ENCODE peak calls at places on chromosome 21, in four cellular contexts. A, J, B and T are unnamed samples.

GRCh38 chr21:29190920-29191319 is 60.5 kb downstream of the MAP3K7CL start:
- DNase-seq in A (peak; percentile 87), J (no peak), B (no peak), T (no peak)

GRCh38 chr21:44464351-44464750 is 9.0 kb downstream of the LRRC3 start:
- DNase-seq in A (no peak), J (no peak), B (no peak), T (no peak)

GRCh38 chr21:38170283-38170682 is 86.5 kb upstream of the KCNJ15 start:
- DNase-seq in A (peak; percentile 73), J (no peak), B (no peak), T (peak; percentile 62)

GRCh38 chr21:45513003-45513706 is 29.1 kb downstream of the SLC19A1 start:
- DNase-seq in A (no peak), J (peak; percentile 10), B (no peak), T (peak; percentile 11)

GRCh38 chr21:16974060-16974459 is 538.8 kb upstream of the CXADR start:
- DNase-seq in A (no peak), J (no peak), B (no peak), T (no peak)

GRCh38 chr21:27814226-27814625 is 847.3 kb upstream of the ADAMTS5 start:
- DNase-seq in A (no peak), J (no peak), B (no peak), T (no peak)

GRCh38 chr21:16870116-16870515 is 642.7 kb upstream of the CXADR start:
- DNase-seq in A (peak; percentile 72), J (no peak), B (no peak), T (peak; percentile 31)

GRCh38 chr21:25689226-25689625 is 45.5 kb downstream of the ATP5PF start:
- DNase-seq in A (peak; percentile 10), J (no peak), B (no peak), T (no peak)

GRCh38 chr21:22710725-22711124 is 1712.5 kb downstream of the NCAM2 start:
- DNase-seq in A (no peak), J (no peak), B (no peak), T (no peak)

GRCh38 chr21:25313891-25314646 is 293.2 kb downstream of the MRPL39 start:
- DNase-seq in A (peak; percentile 66), J (no peak), B (no peak), T (no peak)

GRCh38 chr21:39667353-39667891 is 54.7 kb downstream of the B3GALT5 start:
- DNase-seq in A (no peak), J (no peak), B (no peak), T (no peak)

GRCh38 chr21:26719750-26720149 is 125.5 kb downstream of the ADAMTS1 start:
- DNase-seq in A (no peak), J (peak; percentile 46), B (no peak), T (no peak)

GRCh38 chr21:46295996-46296752 is 10.0 kb downstream of the YBEY start:
- DNase-seq in A (peak; percentile 94), J (peak; percentile 88), B (no peak), T (no peak)

GRCh38 chr21:17853393-17854275 is 34.5 kb upstream of the C21orf91 start:
- DNase-seq in A (no peak), J (no peak), B (no peak), T (no peak)

GRCh38 chr21:46069166-46069565 is 28.7 kb upstream of the COL6A2 start:
- DNase-seq in A (no peak), J (no peak), B (no peak), T (no peak)

GRCh38 chr21:44374601-44375280 is 21.3 kb downstream of the TRPM2 start:
- DNase-seq in A (no peak), J (no peak), B (no peak), T (no peak)

GRCh38 chr21:26969971-26970725 is 3.3 kb upstream of the ADAMTS5 start:
- DNase-seq in A (peak; percentile 20), J (no peak), B (no peak), T (no peak)

GRCh38 chr21:22409571-22409970 is 1411.4 kb downstream of the NCAM2 start:
- DNase-seq in A (no peak), J (no peak), B (no peak), T (no peak)

GRCh38 chr21:43352138-43352537 is 74.8 kb downstream of the SIK1 start:
- DNase-seq in A (no peak), J (no peak), B (no peak), T (no peak)

GRCh38 chr21:18832950-18833349 is 429.4 kb upstream of the TMPRSS15 start:
- DNase-seq in A (no peak), J (no peak), B (no peak), T (peak; percentile 74)

GRCh38 chr21:34576043-34576466 is 38.9 kb downstream of the RCAN1 start:
- DNase-seq in A (peak; percentile 62), J (peak; percentile 47), B (no peak), T (peak; percentile 95)

GRCh38 chr21:14981246-14981645 is 83.6 kb downstream of the NRIP1 start:
- DNase-seq in A (no peak), J (no peak), B (no peak), T (no peak)
- TF ChIP-seq CTCF in A (no peak), J (no peak), B (no peak), T (no peak)

GRCh38 chr21:41407541-41408460 is 18.2 kb upstream of the MX1 start:
- DNase-seq in A (no peak), J (no peak), B (no peak), T (no peak)

GRCh38 chr21:41410767-41411448 is 15.1 kb upstream of the MX1 start:
- DNase-seq in A (no peak), J (no peak), B (no peak), T (no peak)

GRCh38 chr21:41406340-41406739 is 19.7 kb upstream of the MX1 start:
- DNase-seq in A (no peak), J (no peak), B (no peak), T (no peak)

GRCh38 chr21:41410361-41410760 is 15.7 kb upstream of the MX1 start:
- DNase-seq in A (no peak), J (no peak), B (no peak), T (no peak)

GRCh38 chr21:41411449-41412089 is 14.5 kb upstream of the MX1 start:
- DNase-seq in A (peak; percentile 14), J (peak; percentile 43), B (no peak), T (peak; percentile 28)
- TF ChIP-seq CTCF in A (peak; percentile 27), J (peak; percentile 28), B (peak; percentile 20), T (peak; percentile 35)

GRCh38 chr21:36554411-36555157 is 74.7 kb upstream of the CLDN14 start:
- DNase-seq in A (no peak), J (no peak), B (no peak), T (no peak)
- TF ChIP-seq CTCF in A (no peak), J (no peak), B (no peak), T (no peak)

DNA sequence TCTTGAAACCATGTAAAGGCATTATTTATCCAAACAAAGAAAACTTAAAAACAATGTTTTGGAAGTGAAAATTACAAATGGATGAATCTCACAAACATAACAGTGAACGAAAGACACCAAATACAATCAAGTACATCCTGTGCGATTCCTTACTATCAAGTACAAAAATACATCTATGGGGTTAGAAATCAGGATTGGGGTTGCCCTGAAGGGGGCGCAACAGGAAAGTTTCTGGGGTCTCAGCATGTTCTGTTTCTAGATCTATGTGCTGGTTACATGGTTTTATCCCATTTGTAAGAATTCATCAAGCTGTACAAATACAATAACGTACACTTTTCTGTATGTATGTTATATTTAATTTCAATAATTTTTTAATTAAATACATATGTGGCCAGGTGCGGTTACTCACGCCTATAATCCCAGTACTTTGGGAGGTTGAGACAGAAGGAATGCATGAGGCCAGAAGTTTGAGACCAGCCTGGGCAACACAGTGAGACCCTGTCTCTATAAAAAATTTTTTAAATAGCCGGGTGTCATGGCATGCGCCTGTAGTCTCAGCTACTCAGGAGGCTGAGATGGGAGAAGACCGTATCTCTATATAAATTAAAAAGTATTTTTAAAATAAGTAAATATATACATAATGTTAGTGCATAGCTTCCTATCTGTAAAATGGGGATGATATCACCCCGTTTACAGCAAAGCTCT is 121.5 kb upstream of the SOD1 start:
- DNase-seq in A (no peak), J (no peak), B (no peak), T (no peak)
- TF ChIP-seq CTCF in A (no peak), J (no peak), B (peak; percentile 27), T (no peak)

GRCh38 chr21:36727886-36728285 is 29.0 kb downstream of the SIM2 start:
- DNase-seq in A (no peak), J (no peak), B (no peak), T (no peak)
- TF ChIP-seq CTCF in A (no peak), J (no peak), B (no peak), T (no peak)

GRCh38 chr21:31873275-31873695 is 465 bp downstream of the HUNK start:
- DNase-seq in A (no peak), J (peak; percentile 23), B (no peak), T (no peak)

GRCh38 chr21:31872452-31873274 is at the start of gene HUNK:
- DNase-seq in A (peak; percentile 17), J (peak; percentile 15), B (peak; percentile 16), T (no peak)

GRCh38 chr21:31873696-31874599 is 1.1 kb downstream of the HUNK start:
- DNase-seq in A (no peak), J (peak; percentile 60), B (peak; percentile 22), T (no peak)

GRCh38 chr21:31875424-31876097 is 2.7 kb downstream of the HUNK start:
- DNase-seq in A (no peak), J (no peak), B (no peak), T (no peak)

GRCh38 chr21:31874817-31875216 is 2.0 kb downstream of the HUNK start:
- DNase-seq in A (no peak), J (no peak), B (no peak), T (no peak)
- TF ChIP-seq CTCF in A (no peak), J (no peak), B (no peak), T (no peak)

DNA sequence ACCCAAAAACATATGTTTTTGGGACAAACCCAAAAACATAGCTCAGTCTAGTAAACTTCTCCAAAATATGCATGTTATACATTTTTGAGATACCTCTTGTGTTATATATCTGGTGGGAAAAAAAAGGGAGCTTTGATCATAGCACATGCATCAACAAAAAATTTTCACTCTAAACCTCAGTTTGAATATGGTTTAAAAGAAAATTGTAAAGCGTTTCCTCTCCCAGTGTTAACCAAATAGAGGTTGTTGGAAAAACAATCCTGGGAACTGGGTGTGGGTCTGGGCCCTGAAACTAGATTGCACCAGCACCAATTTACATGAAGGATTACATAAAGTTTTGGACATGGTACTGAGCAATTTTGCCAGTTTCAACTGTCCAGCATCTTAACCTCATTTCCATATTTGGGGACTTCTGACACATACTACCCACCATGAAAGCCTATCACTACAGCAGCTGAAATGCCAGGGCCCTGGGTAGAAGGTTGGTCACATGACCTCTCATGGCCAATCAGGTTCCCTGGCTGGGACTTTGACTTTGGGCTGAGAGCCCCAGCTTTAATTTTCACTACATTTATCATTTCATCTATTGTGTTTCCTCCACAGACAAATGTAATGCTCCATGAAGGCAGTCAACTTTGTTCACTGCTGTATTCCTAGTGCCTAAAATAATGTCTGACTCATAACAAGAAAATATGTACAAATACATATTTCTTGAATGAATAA is 150.7 kb downstream of the SETD4 start:
- DNase-seq in A (no peak), J (no peak), B (no peak), T (no peak)
- TF ChIP-seq CTCF in A (no peak), J (no peak), B (no peak), T (no peak)